ENCODE peak calls at places on chromosomes 3 and 15, in four cellular contexts. G is AG09309, K is NCI-H1436, W is NCI-H526 treated with DMSO at 0.1 percent for 48 hours. B is an unnamed sample.

GRCh38 chr3:43152649-43153048 is 46.8 kb upstream of the POMGNT2 start:
- DNase-seq in G (no peak), K (no peak), W (no peak), B (no peak)

GRCh38 chr15:42156266-42156922 is at the start of gene PLA2G4F:
- DNase-seq in G (no peak), K (no peak), W (peak; percentile 47), B (no peak)

GRCh38 chr3:72212396-72212795 is 427.4 kb upstream of the PROK2 start:
- DNase-seq in G (no peak), K (no peak), W (no peak), B (no peak)

GRCh38 chr3:30826381-30827061 is 67.9 kb downstream of the GADL1 start:
- DNase-seq in G (no peak), K (no peak), W (no peak), B (no peak)

GRCh38 chr15:80567721-80568157 is 127.4 kb upstream of the ABHD17C start:
- DNase-seq in G (peak; percentile 81), K (peak; percentile 42), W (peak; percentile 47), B (peak; percentile 49)

GRCh38 chr15:100105101-100105500 is 236.7 kb downstream of the ADAMTS17 start:
- DNase-seq in G (no peak), K (no peak), W (no peak), B (no peak)

GRCh38 chr3:44077267-44077666 is 164.4 kb upstream of the TOPAZ1 start:
- DNase-seq in G (no peak), K (no peak), W (peak; percentile 22), B (no peak)

GRCh38 chr3:98733055-98733777 is 29.9 kb upstream of the ST3GAL6 start:
- DNase-seq in G (no peak), K (no peak), W (peak; percentile 15), B (no peak)

GRCh38 chr3:56720836-56721235 is 37.8 kb upstream of the TASOR start:
- DNase-seq in G (no peak), K (no peak), W (no peak), B (no peak)

GRCh38 chr15:70505411-70505919 is 257.9 kb downstream of the UACA start:
- DNase-seq in G (peak; percentile 60), K (no peak), W (no peak), B (no peak)

GRCh38 chr3:17233398-17233800 is 348.6 kb downstream of the PLCL2 start:
- DNase-seq in G (peak; percentile 20), K (peak; percentile 6), W (peak; percentile 46), B (no peak)

GRCh38 chr3:179432451-179432850 is 18.8 kb downstream of the GNB4 start:
- DNase-seq in G (no peak), K (no peak), W (no peak), B (no peak)

GRCh38 chr3:170320471-170321121 is 36.9 kb upstream of the SKIL start:
- DNase-seq in G (no peak), K (no peak), W (no peak), B (no peak)

GRCh38 chr15:71375934-71376333 is 260.7 kb downstream of the THSD4 start:
- DNase-seq in G (no peak), K (no peak), W (no peak), B (no peak)

GRCh38 chr3:48594431-48595049 is 589 bp downstream of the COL7A1 start:
- DNase-seq in G (no peak), K (no peak), W (no peak), B (no peak)

GRCh38 chr3:168006584-168006983 is 89.1 kb downstream of the GOLIM4 start:
- DNase-seq in G (no peak), K (no peak), W (no peak), B (no peak)

GRCh38 chr3:30894521-30895289 is at the start of gene GADL1:
- DNase-seq in G (no peak), K (peak; percentile 44), W (peak; percentile 27), B (no peak)

GRCh38 chr3:187763850-187764648 is 18.8 kb upstream of the BCL6 start:
- DNase-seq in G (no peak), K (peak; percentile 47), W (no peak), B (no peak)

GRCh38 chr3:33060609-33061337 is 36.2 kb downstream of the GLB1 start:
- DNase-seq in G (no peak), K (no peak), W (no peak), B (no peak)

GRCh38 chr3:105166893-105167292 is 199.8 kb upstream of the ALCAM start:
- DNase-seq in G (peak; percentile 61), K (no peak), W (no peak), B (no peak)

GRCh38 chr15:90062023-90062728 is 40.1 kb downstream of the IDH2 start:
- DNase-seq in G (no peak), K (peak; percentile 86), W (peak; percentile 54), B (no peak)

GRCh38 chr3:39384665-39385000 is 1.5 kb downstream of the SLC25A38 start:
- DNase-seq in G (no peak), K (no peak), W (no peak), B (no peak)

GRCh38 chr3:14042680-14043079 is 82.0 kb downstream of the CHCHD4 start:
- DNase-seq in G (peak; percentile 10), K (no peak), W (no peak), B (no peak)

GRCh38 chr15:98416222-98416835 is 232.0 kb upstream of the IGF1R start:
- DNase-seq in G (no peak), K (no peak), W (no peak), B (no peak)

GRCh38 chr3:106367496-106367895 is 498.7 kb upstream of the CBLB start:
- DNase-seq in G (no peak), K (no peak), W (no peak), B (no peak)

GRCh38 chr3:134476977-134477376 is 8.8 kb downstream of the ANAPC13 start:
- DNase-seq in G (no peak), K (no peak), W (no peak), B (no peak)

GRCh38 chr3:13106308-13106970 is 33.2 kb upstream of the IQSEC1 start:
- DNase-seq in G (peak; percentile 17), K (no peak), W (no peak), B (no peak)

GRCh38 chr15:47618216-47618615 is 99.1 kb upstream of the SEMA6D start:
- DNase-seq in G (no peak), K (no peak), W (no peak), B (no peak)

GRCh38 chr3:128076783-128077624 is 24.8 kb downstream of the SEC61A1 start:
- DNase-seq in G (no peak), K (no peak), W (no peak), B (no peak)

GRCh38 chr15:63238796-63239195 is 38.6 kb upstream of the APH1B start:
- DNase-seq in G (peak; percentile 54), K (no peak), W (no peak), B (peak; percentile 60)

GRCh38 chr3:69542265-69543079 is 156.6 kb upstream of the FRMD4B start:
- DNase-seq in G (no peak), K (no peak), W (no peak), B (no peak)

B was measured in HS-5.